ENCODE peak calls at places on chromosomes 16 and 17, in six cellular contexts. One of them, this sample, is unnamed.

GRCh38 chr16:84095466-84095865 is 21.3 kb downstream of the MBTPS1 start:
- ATAC-seq in GM12878: no peak
- ATAC-seq in A549: no peak
- ATAC-seq in K562: no peak
- ATAC-seq in upper lobe of left lung: no peak
- ATAC-seq in HepG2: no peak
- ATAC-seq in this sample: no peak

GRCh38 chr16:89334988-89335802 is 117.7 kb downstream of the ZNF778 start:
- ATAC-seq in GM12878: peak; percentile 50
- ATAC-seq in HepG2: no peak
- ATAC-seq in K562: peak; percentile 19
- ATAC-seq in upper lobe of left lung: peak; percentile 12
- ATAC-seq in A549: no peak
- ATAC-seq in this sample: peak; percentile 13

GRCh38 chr17:74340470-74341023 is 14.5 kb downstream of the KIF19 start:
- ATAC-seq in upper lobe of left lung: no peak
- ATAC-seq in GM12878: peak; percentile 65
- ATAC-seq in K562: peak; percentile 49
- ATAC-seq in A549: no peak
- ATAC-seq in HepG2: peak; percentile 68
- ATAC-seq in this sample: no peak

GRCh38 chr16:84062734-84063640 is 20.4 kb upstream of the SLC38A8 start:
- ATAC-seq in A549: peak; percentile 90
- ATAC-seq in upper lobe of left lung: peak; percentile 92
- ATAC-seq in GM12878: peak; percentile 92
- ATAC-seq in K562: peak; percentile 99
- ATAC-seq in HepG2: peak; percentile 97
- ATAC-seq in this sample: peak; percentile 89

GRCh38 chr17:59696682-59697277 is 10.4 kb downstream of the PTRH2 start:
- ATAC-seq in HepG2: peak; percentile 7
- ATAC-seq in K562: peak; percentile 7
- ATAC-seq in GM12878: peak; percentile 86
- ATAC-seq in A549: no peak
- ATAC-seq in upper lobe of left lung: no peak
- ATAC-seq in this sample: no peak

GRCh38 chr17:42547001-42547461 is 5.7 kb upstream of the HSD17B1 start:
- ATAC-seq in GM12878: no peak
- ATAC-seq in A549: peak; percentile 14
- ATAC-seq in HepG2: peak; percentile 3
- ATAC-seq in K562: peak; percentile 6
- ATAC-seq in upper lobe of left lung: peak; percentile 6
- ATAC-seq in this sample: no peak

GRCh38 chr17:51029568-51030463 is 90.9 kb downstream of the SPAG9 start:
- ATAC-seq in K562: no peak
- ATAC-seq in HepG2: no peak
- ATAC-seq in A549: no peak
- ATAC-seq in upper lobe of left lung: no peak
- ATAC-seq in GM12878: peak; percentile 87
- ATAC-seq in this sample: no peak

GRCh38 chr16:66205287-66206167 is 161.0 kb upstream of the CDH5 start:
- ATAC-seq in K562: no peak
- ATAC-seq in upper lobe of left lung: no peak
- ATAC-seq in HepG2: no peak
- ATAC-seq in A549: no peak
- ATAC-seq in GM12878: no peak
- ATAC-seq in this sample: no peak

GRCh38 chr16:75265911-75266701 is 14.7 kb upstream of the BCAR1 start:
- ATAC-seq in A549: peak; percentile 60
- ATAC-seq in HepG2: peak; percentile 30
- ATAC-seq in GM12878: peak; percentile 75
- ATAC-seq in upper lobe of left lung: peak; percentile 59
- ATAC-seq in K562: peak; percentile 85
- ATAC-seq in this sample: peak; percentile 86

GRCh38 chr17:44786551-44787081 is 27.8 kb downstream of the ADAM11 start:
- ATAC-seq in K562: no peak
- ATAC-seq in GM12878: no peak
- ATAC-seq in A549: no peak
- ATAC-seq in upper lobe of left lung: no peak
- ATAC-seq in HepG2: peak; percentile 11
- ATAC-seq in this sample: no peak

GRCh38 chr16:88864099-88864498 is 2.4 kb downstream of the PABPN1L start:
- ATAC-seq in GM12878: no peak
- ATAC-seq in K562: no peak
- ATAC-seq in HepG2: no peak
- ATAC-seq in A549: no peak
- ATAC-seq in upper lobe of left lung: no peak
- ATAC-seq in this sample: no peak

GRCh38 chr16:66717112-66717675 is 20.7 kb upstream of the CMTM4 start:
- ATAC-seq in A549: peak; percentile 84
- ATAC-seq in K562: peak; percentile 97
- ATAC-seq in GM12878: peak; percentile 75
- ATAC-seq in upper lobe of left lung: no peak
- ATAC-seq in HepG2: peak; percentile 90
- ATAC-seq in this sample: peak; percentile 46

GRCh38 chr16:49995720-49996119 is 29.3 kb upstream of the CNEP1R1 start:
- ATAC-seq in HepG2: peak; percentile 65
- ATAC-seq in GM12878: no peak
- ATAC-seq in K562: no peak
- ATAC-seq in A549: no peak
- ATAC-seq in upper lobe of left lung: no peak
- ATAC-seq in this sample: no peak

GRCh38 chr16:65832269-65832668 is 534.2 kb upstream of the CDH5 start:
- ATAC-seq in GM12878: no peak
- ATAC-seq in A549: no peak
- ATAC-seq in HepG2: peak; percentile 54
- ATAC-seq in K562: peak; percentile 39
- ATAC-seq in upper lobe of left lung: peak; percentile 52
- ATAC-seq in this sample: no peak

GRCh38 chr17:18964018-18964351 is 12.0 kb downstream of the SLC5A10 start:
- ATAC-seq in upper lobe of left lung: no peak
- ATAC-seq in HepG2: no peak
- ATAC-seq in A549: no peak
- ATAC-seq in GM12878: no peak
- ATAC-seq in K562: no peak
- ATAC-seq in this sample: no peak

GRCh38 chr17:18966831-18967624 is 15.1 kb downstream of the SLC5A10 start:
- ATAC-seq in upper lobe of left lung: no peak
- ATAC-seq in A549: peak; percentile 1
- ATAC-seq in GM12878: no peak
- ATAC-seq in K562: no peak
- ATAC-seq in HepG2: peak; percentile 18
- ATAC-seq in this sample: no peak

GRCh38 chr17:18964550-18964949 is 12.6 kb downstream of the SLC5A10 start:
- ATAC-seq in HepG2: no peak
- ATAC-seq in upper lobe of left lung: no peak
- ATAC-seq in GM12878: no peak
- ATAC-seq in K562: no peak
- ATAC-seq in A549: no peak
- ATAC-seq in this sample: no peak

GRCh38 chr17:18963126-18964017 is 11.4 kb downstream of the SLC5A10 start:
- ATAC-seq in upper lobe of left lung: no peak
- ATAC-seq in GM12878: no peak
- ATAC-seq in HepG2: peak; percentile 9
- ATAC-seq in K562: no peak
- ATAC-seq in A549: no peak
- ATAC-seq in this sample: no peak

DNA sequence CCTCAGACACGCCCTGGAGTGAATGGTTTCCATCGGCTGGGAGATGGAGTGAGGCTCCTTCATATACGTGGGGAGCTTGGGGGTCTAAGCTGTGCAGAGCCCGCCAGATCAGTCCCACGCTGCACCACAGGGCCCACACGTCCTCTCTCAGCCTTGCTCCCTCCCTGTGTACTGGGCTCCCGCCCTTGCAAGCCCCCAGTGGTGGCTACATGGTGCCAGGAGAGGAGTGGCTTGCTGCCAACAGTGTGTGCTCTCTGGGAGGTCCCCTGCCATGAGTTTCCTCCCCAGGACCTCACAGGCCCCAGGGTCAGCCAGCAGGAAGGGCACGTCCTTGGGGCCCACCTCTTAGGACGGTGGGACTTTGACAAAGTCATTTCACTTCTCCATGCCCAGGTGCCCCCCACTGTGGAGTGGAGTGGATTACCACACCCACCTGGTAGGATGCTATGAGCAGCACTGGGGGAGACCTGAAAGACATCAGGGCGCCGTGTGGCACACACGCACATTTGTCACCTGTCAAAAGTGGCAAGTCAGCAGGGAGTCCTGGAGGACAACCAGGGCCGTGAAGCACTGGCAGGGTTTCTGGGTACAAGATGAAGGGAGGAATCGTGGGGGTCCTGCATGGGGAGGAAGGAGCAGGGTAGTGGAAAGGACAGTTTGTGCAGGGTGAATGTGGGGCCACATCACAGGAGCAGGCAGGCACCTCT is 13.7 kb downstream of the SLC5A10 start:
- ATAC-seq in upper lobe of left lung: no peak
- ATAC-seq in A549: no peak
- ATAC-seq in GM12878: no peak
- ATAC-seq in HepG2: no peak
- ATAC-seq in K562: no peak
- ATAC-seq in this sample: no peak
- TF ChIP-seq EP300 in upper lobe of left lung: no peak
- TF ChIP-seq EP300 in A549: no peak
- TF ChIP-seq EP300 in GM12878: no peak
- TF ChIP-seq EP300 in HepG2: no peak
- TF ChIP-seq EP300 in K562: no peak
- TF ChIP-seq EP300 in this sample: no peak

GRCh38 chr17:39183766-39184165 is 13.7 kb downstream of the CACNB1 start:
- ATAC-seq in K562: no peak
- ATAC-seq in A549: no peak
- ATAC-seq in GM12878: no peak
- ATAC-seq in HepG2: no peak
- ATAC-seq in upper lobe of left lung: no peak
- ATAC-seq in this sample: no peak
- H3K27ac ChIP-seq in K562: no peak overlapping the region
- H3K27ac ChIP-seq in A549: no peak overlapping the region
- H3K27ac ChIP-seq in GM12878: no peak overlapping the region
- H3K27ac ChIP-seq in HepG2: no peak overlapping the region
- H3K27ac ChIP-seq in upper lobe of left lung: no peak overlapping the region
- H3K27ac ChIP-seq in this sample: no peak overlapping the region

GRCh38 chr17:48726916-48727286 is 1.6 kb downstream of the HOXB13 start:
- ATAC-seq in A549: no peak
- ATAC-seq in upper lobe of left lung: no peak
- ATAC-seq in HepG2: no peak
- ATAC-seq in K562: no peak
- ATAC-seq in GM12878: no peak
- ATAC-seq in this sample: no peak

GRCh38 chr17:48726182-48726915 is 2.2 kb downstream of the HOXB13 start:
- ATAC-seq in A549: no peak
- ATAC-seq in K562: no peak
- ATAC-seq in GM12878: no peak
- ATAC-seq in upper lobe of left lung: no peak
- ATAC-seq in HepG2: no peak
- ATAC-seq in this sample: no peak

GRCh38 chr17:48725005-48725293 is 2.0 kb downstream of the PRAC2 start:
- ATAC-seq in A549: no peak
- ATAC-seq in K562: no peak
- ATAC-seq in upper lobe of left lung: no peak
- ATAC-seq in GM12878: no peak
- ATAC-seq in HepG2: peak; percentile 10
- ATAC-seq in this sample: no peak

GRCh38 chr17:48724241-48725004 is 1.4 kb downstream of the PRAC2 start:
- ATAC-seq in HepG2: peak; percentile 89
- ATAC-seq in GM12878: peak; percentile 94
- ATAC-seq in upper lobe of left lung: peak; percentile 76
- ATAC-seq in A549: peak; percentile 67
- ATAC-seq in K562: peak; percentile 96
- ATAC-seq in this sample: peak; percentile 76

DNA sequence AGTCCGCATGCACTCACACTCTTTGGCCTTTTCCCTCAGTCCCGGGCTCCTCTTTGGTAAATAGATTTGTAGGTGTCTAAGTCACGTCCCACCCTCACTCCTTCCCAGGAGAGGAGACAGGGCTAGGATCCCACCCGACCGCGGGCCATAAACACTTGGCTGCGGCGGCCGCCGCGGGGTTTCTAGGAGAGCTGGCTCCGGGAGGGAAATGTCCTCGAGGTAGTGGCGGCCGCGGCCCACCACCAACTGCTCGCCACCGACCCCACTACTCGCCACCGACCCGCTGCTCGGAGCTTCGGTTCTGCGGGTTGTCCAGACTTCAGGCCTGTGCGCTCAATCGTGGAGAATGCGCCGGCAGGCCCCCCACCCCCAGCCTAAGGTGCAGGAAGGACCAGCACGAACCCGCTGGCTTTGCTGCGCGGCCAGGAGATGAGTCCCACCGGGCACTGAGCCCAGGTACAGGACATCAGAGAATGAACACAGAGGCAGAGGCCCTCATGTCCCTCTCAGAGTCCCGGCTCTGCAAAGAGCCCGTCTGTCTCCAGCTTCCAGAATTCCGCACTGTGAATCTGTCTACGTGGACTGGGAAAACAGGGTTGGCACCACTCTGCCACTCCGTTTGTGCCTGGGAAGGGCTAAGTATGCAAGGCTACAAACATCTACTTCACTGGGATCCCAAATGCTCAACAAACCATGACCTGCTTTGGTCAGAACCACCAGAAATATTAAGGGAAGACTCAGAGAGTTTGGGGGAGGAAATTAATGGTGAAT is 2.5 kb downstream of the PRAC2 start:
- ATAC-seq in K562: no peak
- ATAC-seq in GM12878: no peak
- ATAC-seq in A549: no peak
- ATAC-seq in upper lobe of left lung: no peak
- ATAC-seq in HepG2: no peak
- ATAC-seq in this sample: no peak
- H3K4me3 ChIP-seq in K562: no peak overlapping the region
- H3K4me3 ChIP-seq in GM12878: no peak overlapping the region
- H3K4me3 ChIP-seq in A549: no peak overlapping the region
- H3K4me3 ChIP-seq in upper lobe of left lung: no peak overlapping the region
- H3K4me3 ChIP-seq in HepG2: no peak overlapping the region
- H3K4me3 ChIP-seq in this sample: no peak overlapping the region

DNA sequence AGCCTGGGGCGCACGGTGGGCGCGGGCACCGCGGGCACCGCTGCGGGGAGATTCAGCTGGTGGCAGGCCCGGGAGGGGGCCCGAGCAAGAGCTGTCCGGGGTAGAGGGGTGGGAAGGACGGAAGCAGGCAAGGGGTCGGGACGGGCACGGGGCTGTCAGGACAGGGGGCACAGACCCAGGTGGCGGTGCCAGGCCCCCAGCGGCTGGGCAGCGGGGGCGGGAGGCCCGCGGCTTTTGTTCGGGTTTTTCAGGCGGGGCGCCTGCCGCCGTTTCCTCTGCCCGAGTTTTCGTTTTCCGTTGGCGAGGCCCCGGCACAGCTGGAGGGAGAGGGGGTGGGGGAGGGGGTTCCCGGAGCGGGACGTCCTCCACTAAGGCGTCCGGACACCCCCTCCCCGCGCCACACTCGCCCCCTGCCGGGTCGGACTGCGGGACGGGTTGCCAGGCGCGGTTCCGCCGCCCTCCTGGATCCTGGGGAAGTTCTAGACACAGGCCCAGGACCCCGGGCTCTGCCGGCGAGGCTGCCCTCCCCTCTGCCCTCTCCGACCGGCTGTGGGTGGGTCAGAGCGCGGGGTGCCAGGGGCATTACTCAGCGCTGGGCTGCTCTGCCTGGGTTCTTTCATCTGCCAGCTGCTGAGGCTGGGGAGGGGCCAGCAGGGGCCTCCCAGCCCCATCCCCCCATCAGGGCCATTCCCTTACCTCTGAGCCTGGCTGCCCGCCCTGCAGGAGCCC is 543 bp downstream of the ARHGAP23 start:
- ATAC-seq in HepG2: peak; percentile 36
- ATAC-seq in K562: no peak
- ATAC-seq in GM12878: peak; percentile 49
- ATAC-seq in A549: peak; percentile 68
- ATAC-seq in upper lobe of left lung: peak; percentile 24
- ATAC-seq in this sample: peak; percentile 68
- TF ChIP-seq EP300 in HepG2: no peak
- TF ChIP-seq EP300 in K562: no peak
- TF ChIP-seq EP300 in GM12878: no peak
- TF ChIP-seq EP300 in A549: no peak
- TF ChIP-seq EP300 in upper lobe of left lung: no peak
- TF ChIP-seq EP300 in this sample: no peak

This sample was measured in gastroesophageal sphincter.